ENCODE peak calls at places on chromosomes 1 and 21, in four cellular contexts. F is OCI-LY7, B is fibroblast of lung, X is mesendoderm. Y is an unnamed sample. For H3K4me1 and H3K36me3, the result is how much of the 10 kb centered on the place peaks cover.

GRCh38 chr1:168794057-168794456 is 65.1 kb upstream of the DPT start:
- DNase-seq in B (peak), X (peak), F (no peak), Y (no peak)

GRCh38 chr1:231220801-231221200 is 20.2 kb upstream of the GNPAT start:
- DNase-seq in B (no peak), F (no peak), X (no peak), Y (no peak)

GRCh38 chr1:230919201-230919600 is 50.9 kb upstream of the C1orf198 start:
- DNase-seq in F (no peak), X (no peak), B (no peak), Y (no peak)

GRCh38 chr1:199561334-199561733 is 466.2 kb upstream of the NR5A2 start:
- DNase-seq in F (no peak), X (no peak), B (no peak), Y (no peak)

GRCh38 chr1:24415910-24416665 is 486 bp downstream of the NIPAL3 start:
- DNase-seq in B (peak), F (no peak), X (peak), Y (no peak)

GRCh38 chr1:78722521-78722920 is 72.9 kb downstream of the IFI44 start:
- DNase-seq in F (no peak), X (no peak), B (peak), Y (no peak)

GRCh38 chr1:106785136-106785535 is 271.3 kb upstream of the PRMT6 start:
- DNase-seq in F (no peak), X (no peak), B (peak), Y (no peak)

GRCh38 chr1:154847891-154848290 is 22.2 kb downstream of the KCNN3 start:
- DNase-seq in B (no peak), F (no peak), X (no peak), Y (no peak)

GRCh38 chr1:22831729-22832413 is 121.2 kb downstream of the EPHB2 start:
- DNase-seq in X (peak), F (no peak), B (peak), Y (no peak)

GRCh38 chr1:6008696-6009095 is 16.5 kb upstream of the NPHP4 start:
- DNase-seq in B (no peak), X (no peak), F (no peak), Y (no peak)

GRCh38 chr1:9061949-9062555 is 7.4 kb downstream of the SLC2A5 start:
- DNase-seq in B (peak), F (no peak), X (no peak), Y (no peak)

DNA sequence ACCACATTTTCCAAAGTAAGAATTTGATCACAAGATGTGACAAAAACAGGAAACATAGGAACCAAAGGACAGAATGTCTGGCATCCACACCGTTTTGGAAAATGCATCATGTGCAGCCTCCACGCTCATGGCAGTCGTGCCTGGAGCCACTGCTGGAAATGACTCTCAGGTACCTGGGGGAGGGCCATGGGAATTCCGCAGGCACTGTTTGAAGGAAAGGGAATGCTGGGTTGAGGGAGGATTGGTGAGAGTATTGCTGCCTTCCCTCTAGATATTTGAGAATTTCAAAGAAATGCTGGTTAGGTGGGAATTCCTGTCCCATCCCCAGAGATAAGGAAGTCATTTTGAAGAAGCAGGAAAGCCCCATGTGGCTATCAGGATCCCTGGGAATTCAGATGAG is 10.8 kb downstream of the SLAMF1 start:
- DNase-seq in F (no peak), B (no peak), X (peak), Y (no peak)
- H3K4me1 ChIP-seq in F (under half), B (under half), X (under half), Y (under half)

DNA sequence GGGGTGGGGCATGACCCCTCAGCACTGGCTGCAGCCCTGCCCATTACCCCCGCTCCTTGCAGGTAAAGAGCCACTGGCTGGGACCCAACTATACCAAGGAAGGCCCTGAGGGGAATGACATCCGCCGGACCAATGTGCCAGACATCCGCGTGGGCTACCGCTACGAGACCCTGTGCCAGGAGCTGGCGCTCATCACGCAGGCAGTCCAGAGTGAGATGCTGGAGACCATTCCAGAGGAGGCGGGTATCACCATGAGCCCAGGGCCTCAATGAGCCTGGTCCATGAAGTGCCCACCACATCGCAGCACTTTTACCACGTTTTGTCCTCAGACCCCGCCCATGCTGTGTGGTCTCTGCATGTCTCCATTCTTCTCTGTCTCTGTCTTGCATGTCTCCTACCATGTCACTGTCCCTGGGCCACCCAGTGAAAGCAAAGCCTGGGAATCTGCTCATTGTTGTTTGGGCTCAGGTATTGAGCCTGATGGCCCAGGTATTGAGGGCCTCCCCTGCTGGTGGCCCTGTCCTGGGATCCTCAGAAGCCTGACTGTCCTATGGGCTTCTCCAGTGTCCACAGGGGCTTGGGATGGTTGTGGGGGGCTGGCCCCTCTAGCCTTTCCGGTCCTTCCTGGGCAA is 11.4 kb downstream of the AMPD2 start:
- DNase-seq in X (no peak), F (no peak), B (no peak), Y (no peak)
- H3K36me3 ChIP-seq in X (under half), F (under half), B (under half), Y (under half)

DNA sequence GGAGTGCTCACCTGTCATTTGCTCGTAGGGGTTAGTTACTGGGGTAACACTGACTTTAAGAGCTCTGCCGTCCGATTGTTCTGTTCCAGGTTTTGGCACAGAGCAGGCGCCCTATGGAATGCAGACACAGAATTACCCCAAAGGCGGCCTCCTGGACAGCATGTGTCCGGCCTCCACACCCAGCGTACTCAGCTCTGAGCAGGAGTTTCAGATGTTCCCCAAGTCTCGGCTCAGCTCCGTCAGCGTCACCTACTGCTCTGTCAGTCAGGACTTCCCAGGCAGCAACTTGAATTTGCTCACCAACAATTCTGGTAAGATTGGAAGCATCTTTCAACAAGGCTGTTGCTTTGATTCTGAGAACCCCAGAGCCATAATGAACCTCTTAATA is 12.6 kb downstream of the ETS2 start:
- DNase-seq in X (no peak), B (no peak), F (no peak), Y (no peak)
- H3K4me1 ChIP-seq in X (under half), B (under half), F (under half), Y (under half)

GRCh38 chr1:39282537-39283216 is 78.2 kb downstream of the MACF1 start:
- DNase-seq in X (peak), B (peak), F (no peak), Y (no peak)
- H3K36me3 ChIP-seq in X (under half), B (under half), F (half or more), Y (under half)

GRCh38 chr1:217091601-217092000 is 368.4 kb upstream of the ESRRG start:
- DNase-seq in F (no peak), X (no peak), B (no peak), Y (no peak)
- H3K4me1 ChIP-seq in F (under half), X (under half), B (under half), Y (under half)

GRCh38 chr1:26210471-26210870 is 20.1 kb downstream of the CATSPER4 start:
- DNase-seq in F (no peak), B (no peak), X (no peak), Y (no peak)

GRCh38 chr1:26213335-26213905 is 20.6 kb upstream of the CEP85 start:
- DNase-seq in F (no peak), X (no peak), B (no peak), Y (no peak)

GRCh38 chr1:26215246-26215645 is 18.8 kb upstream of the CEP85 start:
- DNase-seq in X (no peak), F (no peak), B (no peak), Y (no peak)

DNA sequence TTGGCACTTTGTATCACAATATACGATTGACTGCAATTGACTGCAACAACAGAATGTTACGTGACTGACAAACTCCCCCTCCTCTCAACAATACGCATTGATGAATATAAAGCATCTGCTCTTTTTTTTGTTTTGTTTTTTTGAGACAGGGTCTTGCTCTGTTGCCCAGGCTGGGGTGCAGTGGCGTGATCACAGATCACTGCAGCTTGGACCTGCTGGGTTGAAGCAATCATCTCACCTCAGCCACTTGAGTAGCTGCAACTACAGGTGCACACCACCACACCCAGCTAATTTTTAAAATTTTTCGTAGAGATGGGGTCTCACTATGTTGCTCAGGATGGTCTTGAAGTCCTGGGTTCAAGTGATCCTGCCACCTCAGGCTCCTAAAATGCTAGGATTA is 21.3 kb upstream of the CEP85 start:
- DNase-seq in B (no peak), X (no peak), F (no peak), Y (no peak)
- H3K36me3 ChIP-seq in B (under half), X (under half), F (under half), Y (under half)